ENCODE peak calls at places on chromosomes 13 and 19, in ten cellular contexts. O is type B pancreatic cell; B is effector memory CD8-positive, alpha-beta T cell; V is stimulated activated CD8-positive, alpha-beta memory T cell treated with anti-CD3 and anti-CD28 coated beads, Interleukin-12 subunit alpha, Interleukin-12 subunit beta, amount 100 ng/mL, for 1 hour; H is activated CD8-positive, alpha-beta memory T cell treated with anti-CD3 and anti-CD28 coated beads for 1 hour; K is fibroblast of the aortic adventitia; G is SK-MEL-5; E is WTC11; R is GM04503; L is astrocyte of the hippocampus. T is an unnamed sample.

GRCh38 chr19:48638831-48639381 is 1.7 kb upstream of the DBP start:
- DNase-seq in O (no peak), B (no peak), V (no peak), H (no peak), K (no peak), G (no peak), E (peak), R (no peak), L (no peak), T (no peak)

GRCh38 chr13:39892731-39893293 is 237.3 kb downstream of the COG6 start:
- DNase-seq in O (no peak), B (no peak), V (no peak), H (no peak), K (peak), G (no peak), E (no peak), R (no peak), L (no peak), T (no peak)

GRCh38 chr13:28306325-28306724 is 168.0 kb downstream of the PAN3 start:
- DNase-seq in O (no peak), B (no peak), V (no peak), H (no peak), K (no peak), G (no peak), E (no peak), R (no peak), L (no peak), T (no peak)

GRCh38 chr19:42363614-42364346 is 26.3 kb downstream of the CNFN start:
- DNase-seq in O (no peak), B (no peak), V (no peak), H (no peak), K (no peak), G (no peak), E (no peak), R (no peak), L (no peak), T (no peak)

GRCh38 chr13:33403807-33404362 is 118.3 kb upstream of the STARD13 start:
- DNase-seq in O (no peak), B (no peak), V (no peak), H (no peak), K (no peak), G (no peak), E (no peak), R (no peak), L (no peak), T (no peak)

GRCh38 chr19:49983645-49984229 is 22.8 kb upstream of the SIGLEC11 start:
- DNase-seq in O (no peak), B (peak), V (peak), H (peak), K (peak), G (peak), E (peak), R (no peak), L (peak), T (peak)

GRCh38 chr19:15251749-15252397 is 19.6 kb upstream of the EPHX3 start:
- DNase-seq in O (peak), B (no peak), V (no peak), H (no peak), K (peak), G (peak), E (peak), R (peak), L (peak), T (no peak)

GRCh38 chr13:31089649-31090048 is 72.1 kb downstream of the HSPH1 start:
- DNase-seq in O (no peak), B (no peak), V (no peak), H (no peak), K (no peak), G (no peak), E (no peak), R (no peak), L (no peak), T (no peak)

GRCh38 chr13:98143601-98144500 is 957 bp downstream of the FARP1 start:
- DNase-seq in O (no peak), B (no peak), V (no peak), H (no peak), K (peak), G (no peak), E (peak), R (no peak), L (peak), T (peak)

GRCh38 chr13:41074523-41074922 is 13.2 kb downstream of the WBP4 start:
- DNase-seq in O (no peak), B (no peak), V (no peak), H (no peak), K (no peak), G (no peak), E (no peak), R (no peak), L (no peak), T (no peak)

GRCh38 chr13:111288276-111288675 is 32.2 kb upstream of the TEX29 start:
- DNase-seq in O (no peak), B (no peak), V (no peak), H (no peak), K (no peak), G (no peak), E (no peak), R (no peak), L (no peak), T (no peak)

GRCh38 chr13:80881495-80882482 is 540.9 kb upstream of the SPRY2 start:
- DNase-seq in O (no peak), B (no peak), V (no peak), H (no peak), K (peak), G (no peak), E (no peak), R (no peak), L (no peak), T (no peak)

GRCh38 chr19:46731584-46731983 is 14.3 kb upstream of the FKRP start:
- DNase-seq in O (no peak), B (no peak), V (no peak), H (no peak), K (no peak), G (no peak), E (no peak), R (no peak), L (peak), T (no peak)

GRCh38 chr13:64556391-64556790 is 2673.7 kb downstream of the PCDH9 start:
- DNase-seq in O (no peak), B (no peak), V (no peak), H (no peak), K (peak), G (no peak), E (no peak), R (peak), L (no peak), T (no peak)

GRCh38 chr13:94481966-94482365 is 2.5 kb upstream of the DCT start:
- DNase-seq in O (no peak), B (no peak), V (no peak), H (no peak), K (peak), G (no peak), E (no peak), R (peak), L (peak), T (no peak)

GRCh38 chr13:99307247-99307646 is at the start of gene GPR183:
- DNase-seq in O (no peak), B (no peak), V (no peak), H (no peak), K (no peak), G (no peak), E (no peak), R (no peak), L (peak), T (no peak)

GRCh38 chr19:51980116-51980736 is 6.4 kb downstream of the ZNF350 start:
- DNase-seq in O (no peak), B (no peak), V (no peak), H (no peak), K (no peak), G (no peak), E (no peak), R (no peak), L (no peak), T (no peak)

GRCh38 chr13:103335226-103335625 is 269.0 kb upstream of the SLC10A2 start:
- DNase-seq in O (no peak), B (no peak), V (no peak), H (no peak), K (no peak), G (no peak), E (no peak), R (no peak), L (no peak), T (no peak)

GRCh38 chr19:55492362-55492944 is 4.2 kb downstream of the SSC5D start:
- DNase-seq in O (no peak), B (no peak), V (no peak), H (no peak), K (no peak), G (no peak), E (no peak), R (no peak), L (no peak), T (no peak)

GRCh38 chr13:79779761-79780160 is 298.8 kb downstream of the NDFIP2 start:
- DNase-seq in O (no peak), B (no peak), V (no peak), H (no peak), K (peak), G (peak), E (no peak), R (peak), L (peak), T (no peak)

GRCh38 chr19:4717191-4717965 is 6.3 kb downstream of the DPP9 start:
- DNase-seq in O (no peak), B (no peak), V (no peak), H (no peak), K (peak), G (no peak), E (no peak), R (no peak), L (peak), T (no peak)

GRCh38 chr13:102839462-102839861 is 6.4 kb upstream of the ERCC5 start:
- DNase-seq in O (no peak), B (no peak), V (no peak), H (no peak), K (peak), G (no peak), E (no peak), R (no peak), L (peak), T (no peak)

GRCh38 chr19:29233591-29233990 is 20.6 kb upstream of the UQCRFS1 start:
- DNase-seq in O (no peak), B (no peak), V (no peak), H (no peak), K (no peak), G (no peak), E (no peak), R (no peak), L (no peak), T (no peak)

GRCh38 chr13:50512602-50513527 is 330.6 kb downstream of the DLEU7 start:
- DNase-seq in O (no peak), B (peak), V (peak), H (no peak), K (peak), G (peak), E (no peak), R (no peak), L (peak), T (peak)

GRCh38 chr19:46844067-46844489 is 6.6 kb downstream of the AP2S1 start:
- DNase-seq in O (no peak), B (no peak), V (no peak), H (no peak), K (peak), G (no peak), E (no peak), R (no peak), L (no peak), T (no peak)

GRCh38 chr13:51152713-51153112 is 41.6 kb upstream of the C13orf42 start:
- DNase-seq in O (no peak), B (no peak), V (no peak), H (no peak), K (peak), G (no peak), E (no peak), R (no peak), L (no peak), T (no peak)

GRCh38 chr13:31236211-31236786 is 36.5 kb downstream of the B3GLCT start:
- DNase-seq in O (no peak), B (no peak), V (no peak), H (no peak), K (peak), G (peak), E (no peak), R (peak), L (peak), T (peak)

GRCh38 chr13:46476174-46476573 is 76.8 kb upstream of the LRCH1 start:
- DNase-seq in O (no peak), B (no peak), V (no peak), H (no peak), K (peak), G (no peak), E (no peak), R (no peak), L (no peak), T (no peak)

GRCh38 chr13:68027311-68027710 is 797.2 kb upstream of the PCDH9 start:
- DNase-seq in O (no peak), B (no peak), V (no peak), H (no peak), K (no peak), G (no peak), E (no peak), R (no peak), L (no peak), T (no peak)

GRCh38 chr19:47379398-47379938 is 30.4 kb downstream of the DHX34 start:
- DNase-seq in O (no peak), B (no peak), V (no peak), H (no peak), K (no peak), G (no peak), E (no peak), R (no peak), L (no peak), T (no peak)

GRCh38 chr13:52158629-52159158 is 703 bp downstream of the NEK3 start:
- DNase-seq in O (no peak), B (no peak), V (no peak), H (no peak), K (peak), G (peak), E (no peak), R (no peak), L (peak), T (no peak)

GRCh38 chr13:23736541-23736940 is 152.7 kb downstream of the MIPEP start:
- DNase-seq in O (no peak), B (no peak), V (no peak), H (no peak), K (no peak), G (no peak), E (no peak), R (no peak), L (no peak), T (no peak)

GRCh38 chr13:40130871-40131636 is 475.6 kb downstream of the COG6 start:
- DNase-seq in O (no peak), B (no peak), V (no peak), H (no peak), K (peak), G (peak), E (no peak), R (no peak), L (no peak), T (no peak)

GRCh38 chr13:99984463-99985242 is 3.1 kb downstream of the ZIC2 start:
- DNase-seq in O (no peak), B (no peak), V (no peak), H (no peak), K (no peak), G (no peak), E (peak), R (no peak), L (peak), T (no peak)

GRCh38 chr13:51311271-51311670 is 28.2 kb upstream of the SERPINE3 start:
- DNase-seq in O (no peak), B (no peak), V (no peak), H (no peak), K (no peak), G (no peak), E (no peak), R (no peak), L (no peak), T (no peak)

GRCh38 chr13:23175920-23176319 is 4.9 kb upstream of the SGCG start:
- DNase-seq in O (no peak), B (no peak), V (no peak), H (no peak), K (peak), G (peak), E (no peak), R (no peak), L (no peak), T (no peak)

GRCh38 chr19:6217752-6218403 is 61.9 kb downstream of the MLLT1 start:
- DNase-seq in O (no peak), B (no peak), V (no peak), H (no peak), K (no peak), G (no peak), E (no peak), R (no peak), L (no peak), T (no peak)

GRCh38 chr13:85970727-85971126 is 171.5 kb upstream of the SLITRK6 start:
- DNase-seq in O (no peak), B (no peak), V (no peak), H (no peak), K (peak), G (peak), E (no peak), R (no peak), L (peak), T (no peak)

GRCh38 chr13:30679483-30680330 is 55.6 kb upstream of the ALOX5AP start:
- DNase-seq in O (no peak), B (peak), V (no peak), H (no peak), K (peak), G (peak), E (peak), R (no peak), L (peak), T (peak)

GRCh38 chr13:95573226-95573625 is 20.7 kb downstream of the CLDN10 start:
- DNase-seq in O (no peak), B (no peak), V (no peak), H (no peak), K (peak), G (no peak), E (no peak), R (no peak), L (peak), T (no peak)

T was measured in MM.1S.